ENCODE peak calls at places on chromosomes 7 and 10, in ten cellular contexts. One of them, this sample, is unnamed.

GRCh38 chr10:117537436-117537903 is 5.1 kb upstream of the EMX2 start:
- DNase-seq in iPS DF 19.7: no peak
- DNase-seq in DMS79 treated with DMSO at 0.1 percent for 48 hours: no peak
- DNase-seq in CD8-positive, alpha-beta T cell: no peak
- DNase-seq in kidney epithelial cell: no peak
- DNase-seq in activated CD4-positive, alpha-beta T cell treated with anti-CD3 and anti-CD28 coated beads for 4 hours: no peak
- DNase-seq in NCI-H1436: peak; percentile 25
- DNase-seq in NCI-H1105: no peak
- DNase-seq in hippocampal formation: no peak
- DNase-seq in T follicular helper cell: no peak
- DNase-seq in this sample: no peak

GRCh38 chr7:111605246-111605645 is 43.0 kb upstream of the IMMP2L start:
- DNase-seq in iPS DF 19.7: no peak
- DNase-seq in DMS79 treated with DMSO at 0.1 percent for 48 hours: no peak
- DNase-seq in CD8-positive, alpha-beta T cell: no peak
- DNase-seq in kidney epithelial cell: no peak
- DNase-seq in activated CD4-positive, alpha-beta T cell treated with anti-CD3 and anti-CD28 coated beads for 4 hours: no peak
- DNase-seq in NCI-H1436: no peak
- DNase-seq in NCI-H1105: no peak
- DNase-seq in hippocampal formation: no peak
- DNase-seq in T follicular helper cell: no peak
- DNase-seq in this sample: no peak

GRCh38 chr10:14612873-14613569 is 161.7 kb downstream of the FAM107B start:
- DNase-seq in iPS DF 19.7: no peak
- DNase-seq in DMS79 treated with DMSO at 0.1 percent for 48 hours: no peak
- DNase-seq in CD8-positive, alpha-beta T cell: no peak
- DNase-seq in kidney epithelial cell: no peak
- DNase-seq in activated CD4-positive, alpha-beta T cell treated with anti-CD3 and anti-CD28 coated beads for 4 hours: no peak
- DNase-seq in NCI-H1436: no peak
- DNase-seq in NCI-H1105: no peak
- DNase-seq in hippocampal formation: no peak
- DNase-seq in T follicular helper cell: no peak
- DNase-seq in this sample: no peak

GRCh38 chr10:44968887-44969400 is 9.3 kb downstream of the RASSF4 start:
- DNase-seq in iPS DF 19.7: no peak
- DNase-seq in DMS79 treated with DMSO at 0.1 percent for 48 hours: no peak
- DNase-seq in CD8-positive, alpha-beta T cell: no peak
- DNase-seq in kidney epithelial cell: no peak
- DNase-seq in activated CD4-positive, alpha-beta T cell treated with anti-CD3 and anti-CD28 coated beads for 4 hours: no peak
- DNase-seq in NCI-H1436: no peak
- DNase-seq in NCI-H1105: no peak
- DNase-seq in hippocampal formation: no peak
- DNase-seq in T follicular helper cell: no peak
- DNase-seq in this sample: no peak

GRCh38 chr10:35635576-35635975 is 6.5 kb downstream of the FZD8 start:
- DNase-seq in iPS DF 19.7: no peak
- DNase-seq in DMS79 treated with DMSO at 0.1 percent for 48 hours: peak; percentile 7
- DNase-seq in CD8-positive, alpha-beta T cell: no peak
- DNase-seq in kidney epithelial cell: no peak
- DNase-seq in activated CD4-positive, alpha-beta T cell treated with anti-CD3 and anti-CD28 coated beads for 4 hours: no peak
- DNase-seq in NCI-H1436: peak; percentile 57
- DNase-seq in NCI-H1105: peak; percentile 46
- DNase-seq in hippocampal formation: peak; percentile 28
- DNase-seq in T follicular helper cell: no peak
- DNase-seq in this sample: peak; percentile 26

GRCh38 chr10:119281581-119282071 is 74.3 kb downstream of the GRK5 start:
- DNase-seq in iPS DF 19.7: no peak
- DNase-seq in DMS79 treated with DMSO at 0.1 percent for 48 hours: peak; percentile 66
- DNase-seq in CD8-positive, alpha-beta T cell: no peak
- DNase-seq in kidney epithelial cell: no peak
- DNase-seq in activated CD4-positive, alpha-beta T cell treated with anti-CD3 and anti-CD28 coated beads for 4 hours: no peak
- DNase-seq in NCI-H1436: no peak
- DNase-seq in NCI-H1105: peak; percentile 69
- DNase-seq in hippocampal formation: peak; percentile 71
- DNase-seq in T follicular helper cell: no peak
- DNase-seq in this sample: no peak

GRCh38 chr7:154871483-154871882 is 131.4 kb downstream of the PAXIP1 start:
- DNase-seq in iPS DF 19.7: no peak
- DNase-seq in DMS79 treated with DMSO at 0.1 percent for 48 hours: no peak
- DNase-seq in CD8-positive, alpha-beta T cell: no peak
- DNase-seq in kidney epithelial cell: no peak
- DNase-seq in activated CD4-positive, alpha-beta T cell treated with anti-CD3 and anti-CD28 coated beads for 4 hours: no peak
- DNase-seq in NCI-H1436: no peak
- DNase-seq in NCI-H1105: no peak
- DNase-seq in hippocampal formation: no peak
- DNase-seq in T follicular helper cell: no peak
- DNase-seq in this sample: no peak

GRCh38 chr7:22664988-22665798 is 61.8 kb upstream of the IL6 start:
- DNase-seq in iPS DF 19.7: no peak
- DNase-seq in DMS79 treated with DMSO at 0.1 percent for 48 hours: no peak
- DNase-seq in CD8-positive, alpha-beta T cell: no peak
- DNase-seq in kidney epithelial cell: no peak
- DNase-seq in activated CD4-positive, alpha-beta T cell treated with anti-CD3 and anti-CD28 coated beads for 4 hours: no peak
- DNase-seq in NCI-H1436: no peak
- DNase-seq in NCI-H1105: no peak
- DNase-seq in hippocampal formation: no peak
- DNase-seq in T follicular helper cell: no peak
- DNase-seq in this sample: no peak

GRCh38 chr10:44974628-44975431 is 3.8 kb downstream of the DEPP1 start:
- DNase-seq in iPS DF 19.7: no peak
- DNase-seq in DMS79 treated with DMSO at 0.1 percent for 48 hours: no peak
- DNase-seq in CD8-positive, alpha-beta T cell: peak; percentile 83
- DNase-seq in kidney epithelial cell: no peak
- DNase-seq in activated CD4-positive, alpha-beta T cell treated with anti-CD3 and anti-CD28 coated beads for 4 hours: peak; percentile 55
- DNase-seq in NCI-H1436: peak; percentile 46
- DNase-seq in NCI-H1105: peak; percentile 20
- DNase-seq in hippocampal formation: peak; percentile 61
- DNase-seq in T follicular helper cell: peak; percentile 34
- DNase-seq in this sample: peak; percentile 65

GRCh38 chr10:61896854-61897661 is 4.4 kb upstream of the ARID5B start:
- DNase-seq in iPS DF 19.7: peak; percentile 59
- DNase-seq in DMS79 treated with DMSO at 0.1 percent for 48 hours: no peak
- DNase-seq in CD8-positive, alpha-beta T cell: peak; percentile 68
- DNase-seq in kidney epithelial cell: no peak
- DNase-seq in activated CD4-positive, alpha-beta T cell treated with anti-CD3 and anti-CD28 coated beads for 4 hours: peak; percentile 60
- DNase-seq in NCI-H1436: peak; percentile 39
- DNase-seq in NCI-H1105: no peak
- DNase-seq in hippocampal formation: peak; percentile 50
- DNase-seq in T follicular helper cell: no peak
- DNase-seq in this sample: peak; percentile 50

GRCh38 chr7:69450436-69450835 is 147.8 kb upstream of the AUTS2 start:
- DNase-seq in iPS DF 19.7: peak; percentile 83
- DNase-seq in DMS79 treated with DMSO at 0.1 percent for 48 hours: no peak
- DNase-seq in CD8-positive, alpha-beta T cell: no peak
- DNase-seq in kidney epithelial cell: no peak
- DNase-seq in activated CD4-positive, alpha-beta T cell treated with anti-CD3 and anti-CD28 coated beads for 4 hours: no peak
- DNase-seq in NCI-H1436: no peak
- DNase-seq in NCI-H1105: no peak
- DNase-seq in hippocampal formation: no peak
- DNase-seq in T follicular helper cell: no peak
- DNase-seq in this sample: no peak

GRCh38 chr10:23408330-23408976 is 30.4 kb upstream of the OTUD1 start:
- DNase-seq in iPS DF 19.7: no peak
- DNase-seq in DMS79 treated with DMSO at 0.1 percent for 48 hours: no peak
- DNase-seq in CD8-positive, alpha-beta T cell: no peak
- DNase-seq in kidney epithelial cell: no peak
- DNase-seq in activated CD4-positive, alpha-beta T cell treated with anti-CD3 and anti-CD28 coated beads for 4 hours: no peak
- DNase-seq in NCI-H1436: no peak
- DNase-seq in NCI-H1105: no peak
- DNase-seq in hippocampal formation: no peak
- DNase-seq in T follicular helper cell: no peak
- DNase-seq in this sample: no peak

GRCh38 chr7:148787571-148788295 is 89.0 kb downstream of the CUL1 start:
- DNase-seq in iPS DF 19.7: no peak
- DNase-seq in DMS79 treated with DMSO at 0.1 percent for 48 hours: no peak
- DNase-seq in CD8-positive, alpha-beta T cell: no peak
- DNase-seq in kidney epithelial cell: no peak
- DNase-seq in activated CD4-positive, alpha-beta T cell treated with anti-CD3 and anti-CD28 coated beads for 4 hours: no peak
- DNase-seq in NCI-H1436: no peak
- DNase-seq in NCI-H1105: no peak
- DNase-seq in hippocampal formation: no peak
- DNase-seq in T follicular helper cell: no peak
- DNase-seq in this sample: no peak

GRCh38 chr7:114825423-114825951 is 96.4 kb upstream of the MDFIC start:
- DNase-seq in iPS DF 19.7: peak; percentile 73
- DNase-seq in DMS79 treated with DMSO at 0.1 percent for 48 hours: no peak
- DNase-seq in CD8-positive, alpha-beta T cell: no peak
- DNase-seq in kidney epithelial cell: no peak
- DNase-seq in activated CD4-positive, alpha-beta T cell treated with anti-CD3 and anti-CD28 coated beads for 4 hours: peak; percentile 2
- DNase-seq in NCI-H1436: no peak
- DNase-seq in NCI-H1105: no peak
- DNase-seq in hippocampal formation: no peak
- DNase-seq in T follicular helper cell: no peak
- DNase-seq in this sample: peak; percentile 73

GRCh38 chr10:20855398-20856038 is 41.6 kb downstream of the NEBL start:
- DNase-seq in iPS DF 19.7: no peak
- DNase-seq in DMS79 treated with DMSO at 0.1 percent for 48 hours: no peak
- DNase-seq in CD8-positive, alpha-beta T cell: no peak
- DNase-seq in kidney epithelial cell: no peak
- DNase-seq in activated CD4-positive, alpha-beta T cell treated with anti-CD3 and anti-CD28 coated beads for 4 hours: no peak
- DNase-seq in NCI-H1436: peak; percentile 11
- DNase-seq in NCI-H1105: peak; percentile 1
- DNase-seq in hippocampal formation: no peak
- DNase-seq in T follicular helper cell: no peak
- DNase-seq in this sample: no peak

GRCh38 chr7:43785425-43785824 is 26.9 kb downstream of the BLVRA start:
- DNase-seq in iPS DF 19.7: no peak
- DNase-seq in DMS79 treated with DMSO at 0.1 percent for 48 hours: no peak
- DNase-seq in CD8-positive, alpha-beta T cell: no peak
- DNase-seq in kidney epithelial cell: peak; percentile 75
- DNase-seq in activated CD4-positive, alpha-beta T cell treated with anti-CD3 and anti-CD28 coated beads for 4 hours: no peak
- DNase-seq in NCI-H1436: no peak
- DNase-seq in NCI-H1105: no peak
- DNase-seq in hippocampal formation: no peak
- DNase-seq in T follicular helper cell: no peak
- DNase-seq in this sample: no peak

GRCh38 chr10:6128591-6129383 is 40.0 kb downstream of the RBM17 start:
- DNase-seq in iPS DF 19.7: no peak
- DNase-seq in DMS79 treated with DMSO at 0.1 percent for 48 hours: no peak
- DNase-seq in CD8-positive, alpha-beta T cell: no peak
- DNase-seq in kidney epithelial cell: no peak
- DNase-seq in activated CD4-positive, alpha-beta T cell treated with anti-CD3 and anti-CD28 coated beads for 4 hours: no peak
- DNase-seq in NCI-H1436: no peak
- DNase-seq in NCI-H1105: no peak
- DNase-seq in hippocampal formation: no peak
- DNase-seq in T follicular helper cell: no peak
- DNase-seq in this sample: no peak

GRCh38 chr7:70638381-70639128 is 493.4 kb upstream of the GALNT17 start:
- DNase-seq in iPS DF 19.7: no peak
- DNase-seq in DMS79 treated with DMSO at 0.1 percent for 48 hours: peak; percentile 65
- DNase-seq in CD8-positive, alpha-beta T cell: no peak
- DNase-seq in kidney epithelial cell: no peak
- DNase-seq in activated CD4-positive, alpha-beta T cell treated with anti-CD3 and anti-CD28 coated beads for 4 hours: no peak
- DNase-seq in NCI-H1436: no peak
- DNase-seq in NCI-H1105: peak; percentile 28
- DNase-seq in hippocampal formation: no peak
- DNase-seq in T follicular helper cell: no peak
- DNase-seq in this sample: no peak

GRCh38 chr10:132510174-132510611 is 27.4 kb upstream of the INPP5A start:
- DNase-seq in iPS DF 19.7: no peak
- DNase-seq in DMS79 treated with DMSO at 0.1 percent for 48 hours: no peak
- DNase-seq in CD8-positive, alpha-beta T cell: no peak
- DNase-seq in kidney epithelial cell: no peak
- DNase-seq in activated CD4-positive, alpha-beta T cell treated with anti-CD3 and anti-CD28 coated beads for 4 hours: no peak
- DNase-seq in NCI-H1436: no peak
- DNase-seq in NCI-H1105: no peak
- DNase-seq in hippocampal formation: no peak
- DNase-seq in T follicular helper cell: no peak
- DNase-seq in this sample: no peak

GRCh38 chr7:101527844-101528667 is 101.0 kb downstream of the MYL10 start:
- DNase-seq in iPS DF 19.7: no peak
- DNase-seq in DMS79 treated with DMSO at 0.1 percent for 48 hours: no peak
- DNase-seq in CD8-positive, alpha-beta T cell: no peak
- DNase-seq in kidney epithelial cell: no peak
- DNase-seq in activated CD4-positive, alpha-beta T cell treated with anti-CD3 and anti-CD28 coated beads for 4 hours: no peak
- DNase-seq in NCI-H1436: no peak
- DNase-seq in NCI-H1105: no peak
- DNase-seq in hippocampal formation: peak; percentile 15
- DNase-seq in T follicular helper cell: no peak
- DNase-seq in this sample: no peak

GRCh38 chr7:22262538-22262937 is 94.4 kb downstream of the RAPGEF5 start:
- DNase-seq in iPS DF 19.7: no peak
- DNase-seq in DMS79 treated with DMSO at 0.1 percent for 48 hours: no peak
- DNase-seq in CD8-positive, alpha-beta T cell: no peak
- DNase-seq in kidney epithelial cell: no peak
- DNase-seq in activated CD4-positive, alpha-beta T cell treated with anti-CD3 and anti-CD28 coated beads for 4 hours: no peak
- DNase-seq in NCI-H1436: no peak
- DNase-seq in NCI-H1105: no peak
- DNase-seq in hippocampal formation: no peak
- DNase-seq in T follicular helper cell: no peak
- DNase-seq in this sample: no peak

GRCh38 chr10:109773288-109773687 is 150.0 kb downstream of the XPNPEP1 start:
- DNase-seq in iPS DF 19.7: no peak
- DNase-seq in DMS79 treated with DMSO at 0.1 percent for 48 hours: no peak
- DNase-seq in CD8-positive, alpha-beta T cell: no peak
- DNase-seq in kidney epithelial cell: no peak
- DNase-seq in activated CD4-positive, alpha-beta T cell treated with anti-CD3 and anti-CD28 coated beads for 4 hours: no peak
- DNase-seq in NCI-H1436: no peak
- DNase-seq in NCI-H1105: no peak
- DNase-seq in hippocampal formation: no peak
- DNase-seq in T follicular helper cell: no peak
- DNase-seq in this sample: no peak

GRCh38 chr10:48926764-48927163 is 12.9 kb downstream of the LRRC18 start:
- DNase-seq in iPS DF 19.7: no peak
- DNase-seq in DMS79 treated with DMSO at 0.1 percent for 48 hours: no peak
- DNase-seq in CD8-positive, alpha-beta T cell: peak; percentile 41
- DNase-seq in kidney epithelial cell: no peak
- DNase-seq in activated CD4-positive, alpha-beta T cell treated with anti-CD3 and anti-CD28 coated beads for 4 hours: no peak
- DNase-seq in NCI-H1436: no peak
- DNase-seq in NCI-H1105: no peak
- DNase-seq in hippocampal formation: no peak
- DNase-seq in T follicular helper cell: no peak
- DNase-seq in this sample: no peak

GRCh38 chr7:123724725-123725381 is 23.9 kb downstream of the WASL start:
- DNase-seq in iPS DF 19.7: no peak
- DNase-seq in DMS79 treated with DMSO at 0.1 percent for 48 hours: no peak
- DNase-seq in CD8-positive, alpha-beta T cell: no peak
- DNase-seq in kidney epithelial cell: no peak
- DNase-seq in activated CD4-positive, alpha-beta T cell treated with anti-CD3 and anti-CD28 coated beads for 4 hours: no peak
- DNase-seq in NCI-H1436: no peak
- DNase-seq in NCI-H1105: no peak
- DNase-seq in hippocampal formation: no peak
- DNase-seq in T follicular helper cell: no peak
- DNase-seq in this sample: no peak

GRCh38 chr10:27388761-27389399 is 115.2 kb upstream of the RAB18 start:
- DNase-seq in iPS DF 19.7: no peak
- DNase-seq in DMS79 treated with DMSO at 0.1 percent for 48 hours: no peak
- DNase-seq in CD8-positive, alpha-beta T cell: no peak
- DNase-seq in kidney epithelial cell: no peak
- DNase-seq in activated CD4-positive, alpha-beta T cell treated with anti-CD3 and anti-CD28 coated beads for 4 hours: no peak
- DNase-seq in NCI-H1436: no peak
- DNase-seq in NCI-H1105: no peak
- DNase-seq in hippocampal formation: no peak
- DNase-seq in T follicular helper cell: no peak
- DNase-seq in this sample: no peak

GRCh38 chr10:49143249-49143648 is 9.4 kb upstream of the FAM170B start:
- DNase-seq in iPS DF 19.7: peak; percentile 68
- DNase-seq in DMS79 treated with DMSO at 0.1 percent for 48 hours: no peak
- DNase-seq in CD8-positive, alpha-beta T cell: no peak
- DNase-seq in kidney epithelial cell: no peak
- DNase-seq in activated CD4-positive, alpha-beta T cell treated with anti-CD3 and anti-CD28 coated beads for 4 hours: no peak
- DNase-seq in NCI-H1436: no peak
- DNase-seq in NCI-H1105: no peak
- DNase-seq in hippocampal formation: no peak
- DNase-seq in T follicular helper cell: no peak
- DNase-seq in this sample: no peak

GRCh38 chr10:51689536-51689935 is 9.9 kb downstream of the CSTF2T start:
- DNase-seq in iPS DF 19.7: no peak
- DNase-seq in DMS79 treated with DMSO at 0.1 percent for 48 hours: no peak
- DNase-seq in CD8-positive, alpha-beta T cell: no peak
- DNase-seq in kidney epithelial cell: no peak
- DNase-seq in activated CD4-positive, alpha-beta T cell treated with anti-CD3 and anti-CD28 coated beads for 4 hours: no peak
- DNase-seq in NCI-H1436: no peak
- DNase-seq in NCI-H1105: no peak
- DNase-seq in hippocampal formation: no peak
- DNase-seq in T follicular helper cell: no peak
- DNase-seq in this sample: no peak

GRCh38 chr10:70544431-70545340 is 57.9 kb downstream of the PRF1 start:
- DNase-seq in iPS DF 19.7: no peak
- DNase-seq in DMS79 treated with DMSO at 0.1 percent for 48 hours: no peak
- DNase-seq in CD8-positive, alpha-beta T cell: no peak
- DNase-seq in kidney epithelial cell: no peak
- DNase-seq in activated CD4-positive, alpha-beta T cell treated with anti-CD3 and anti-CD28 coated beads for 4 hours: no peak
- DNase-seq in NCI-H1436: no peak
- DNase-seq in NCI-H1105: peak; percentile 29
- DNase-seq in hippocampal formation: no peak
- DNase-seq in T follicular helper cell: no peak
- DNase-seq in this sample: no peak

This sample was measured in activated naive CD4-positive, alpha-beta T cell treated with Interleukin-2 at 50 U/mL for 16 hours.